ENCODE peak calls at places on chromosomes 2 and 18, in eight cellular contexts. W is transverse colon; Q is pancreas; O is stimulated activated CD8-positive, alpha-beta memory T cell treated with anti-CD3 and anti-CD28 coated beads, Interleukin-7, amount 100 ng/mL, for 24 hours; Y is NCI-H1105; S is Caki2; V is Karpas-422; H is endothelial cell. A is an unnamed sample.
A peak's percentile ranks its signal among the peaks of the same experiment; 100 is the strongest.

GRCh38 chr2:144730711-144731110 is 210.8 kb upstream of the ZEB2 start:
- DNase-seq in W (no peak), Q (no peak), O (no peak), Y (no peak), S (no peak), V (no peak), H (no peak), A (no peak)

GRCh38 chr2:120424274-120424796 is 78.4 kb downstream of the INHBB start:
- DNase-seq in W (no peak), Q (no peak), O (no peak), Y (no peak), S (no peak), V (no peak), H (no peak), A (no peak)

GRCh38 chr2:7427293-7428060 is 510.3 kb downstream of the RNF144A start:
- DNase-seq in W (no peak), Q (peak; percentile 26), O (no peak), Y (peak; percentile 74), S (peak; percentile 58), V (peak; percentile 91), H (peak; percentile 21), A (peak; percentile 30)

GRCh38 chr18:35457140-35457704 is 40.5 kb downstream of the INO80C start:
- DNase-seq in W (no peak), Q (no peak), O (no peak), Y (no peak), S (no peak), V (no peak), H (no peak), A (no peak)

GRCh38 chr2:113200236-113200635 is 26.5 kb downstream of the PSD4 start:
- DNase-seq in W (no peak), Q (no peak), O (no peak), Y (no peak), S (no peak), V (no peak), H (no peak), A (no peak)

GRCh38 chr18:34956663-34957062 is 84.5 kb upstream of the MAPRE2 start:
- DNase-seq in W (no peak), Q (no peak), O (no peak), Y (no peak), S (no peak), V (no peak), H (no peak), A (no peak)

GRCh38 chr2:163123526-163123925 is 285.0 kb upstream of the KCNH7 start:
- DNase-seq in W (no peak), Q (no peak), O (no peak), Y (no peak), S (no peak), V (no peak), H (no peak), A (no peak)

GRCh38 chr2:105573910-105574655 is 170.6 kb upstream of the NCK2 start:
- DNase-seq in W (no peak), Q (no peak), O (no peak), Y (peak; percentile 13), S (no peak), V (no peak), H (no peak), A (no peak)

GRCh38 chr18:59228361-59228760 is 8.4 kb downstream of the GRP start:
- DNase-seq in W (no peak), Q (no peak), O (no peak), Y (no peak), S (no peak), V (no peak), H (no peak), A (no peak)

GRCh38 chr2:236241181-236242056 is 22.8 kb downstream of the ASB18 start:
- DNase-seq in W (no peak), Q (no peak), O (no peak), Y (no peak), S (no peak), V (no peak), H (no peak), A (no peak)

GRCh38 chr2:215657844-215658243 is 222.0 kb upstream of the FN1 start:
- DNase-seq in W (no peak), Q (no peak), O (no peak), Y (no peak), S (peak; percentile 84), V (no peak), H (no peak), A (peak; percentile 86)

GRCh38 chr2:147135401-147135800 is 709.4 kb upstream of the ACVR2A start:
- DNase-seq in W (no peak), Q (no peak), O (no peak), Y (peak; percentile 64), S (no peak), V (no peak), H (no peak), A (no peak)

GRCh38 chr2:135238651-135239050 is 186.6 kb downstream of the RAB3GAP1 start:
- DNase-seq in W (no peak), Q (no peak), O (no peak), Y (no peak), S (no peak), V (no peak), H (no peak), A (no peak)

GRCh38 chr18:36405611-36406010 is 108.1 kb downstream of the FHOD3 start:
- DNase-seq in W (no peak), Q (no peak), O (no peak), Y (no peak), S (no peak), V (no peak), H (no peak), A (no peak)

GRCh38 chr2:127254386-127254981 is 34.4 kb upstream of the CYP27C1 start:
- DNase-seq in W (no peak), Q (no peak), O (no peak), Y (no peak), S (peak; percentile 3), V (no peak), H (no peak), A (no peak)

GRCh38 chr2:19299522-19299921 is 58.9 kb downstream of the OSR1 start:
- DNase-seq in W (no peak), Q (no peak), O (no peak), Y (no peak), S (no peak), V (no peak), H (no peak), A (no peak)

GRCh38 chr2:234677758-234678538 is 181.1 kb upstream of the ARL4C start:
- DNase-seq in W (no peak), Q (no peak), O (no peak), Y (no peak), S (no peak), V (no peak), H (no peak), A (peak; percentile 65)

GRCh38 chr2:55751966-55752365 is 58.3 kb upstream of the PNPT1 start:
- DNase-seq in W (no peak), Q (no peak), O (no peak), Y (no peak), S (no peak), V (no peak), H (no peak), A (no peak)

GRCh38 chr2:23363831-23364230 is 21.1 kb upstream of the KLHL29 start:
- DNase-seq in W (no peak), Q (no peak), O (no peak), Y (no peak), S (no peak), V (no peak), H (no peak), A (no peak)

GRCh38 chr18:47997338-47997780 is 66.9 kb upstream of the SMAD2 start:
- DNase-seq in W (no peak), Q (no peak), O (no peak), Y (no peak), S (no peak), V (peak; percentile 88), H (no peak), A (peak; percentile 6)

GRCh38 chr18:8319798-8320477 is 289.3 kb upstream of the RAB12 start:
- DNase-seq in W (no peak), Q (no peak), O (no peak), Y (no peak), S (no peak), V (no peak), H (no peak), A (peak; percentile 56)

GRCh38 chr2:42513252-42513918 is 19.6 kb upstream of the KCNG3 start:
- DNase-seq in W (peak; percentile 34), Q (peak; percentile 49), O (no peak), Y (no peak), S (peak; percentile 18), V (peak; percentile 83), H (peak; percentile 52), A (peak; percentile 14)

GRCh38 chr2:25816249-25816648 is 62.0 kb downstream of the ASXL2 start:
- DNase-seq in W (no peak), Q (no peak), O (no peak), Y (no peak), S (no peak), V (no peak), H (no peak), A (no peak)